ENCODE peak calls at places on chromosome 5, in six cellular contexts. V is MCF 10A, D is esophagus squamous epithelium, L is epithelial cell of esophagus, Q is tibial artery, N is HepG2. E is an unnamed sample.

GRCh38 chr5:43000914-43001313 is 39.2 kb downstream of the ANXA2R start:
- DNase-seq in V (no peak), D (no peak), L (peak), Q (no peak), N (no peak), E (no peak)

GRCh38 chr5:1544294-1545010 is 20.7 kb upstream of the LPCAT1 start:
- DNase-seq in V (no peak), D (no peak), L (no peak), Q (no peak), N (no peak), E (peak)

GRCh38 chr5:541888-542692 is 17.8 kb upstream of the SLC9A3 start:
- DNase-seq in V (no peak), D (no peak), L (no peak), Q (no peak), N (no peak), E (no peak)

GRCh38 chr5:81252904-81253303 is 19.8 kb downstream of the CKMT2 start:
- DNase-seq in V (no peak), D (no peak), L (no peak), Q (no peak), N (no peak), E (no peak)

GRCh38 chr5:135128361-135128760 is 94.3 kb upstream of the PITX1 start:
- DNase-seq in V (no peak), D (no peak), L (no peak), Q (no peak), N (no peak), E (no peak)

GRCh38 chr5:454936-455335 is 12.0 kb downstream of the EXOC3 start:
- DNase-seq in V (no peak), D (no peak), L (no peak), Q (peak), N (no peak), E (peak)

GRCh38 chr5:135315394-135315793 is 83.6 kb downstream of the MACROH2A1 start:
- DNase-seq in V (no peak), D (no peak), L (no peak), Q (no peak), N (no peak), E (no peak)

GRCh38 chr5:59124983-59125960 is 542.4 kb downstream of the RAB3C start:
- DNase-seq in V (no peak), D (no peak), L (no peak), Q (no peak), N (no peak), E (no peak)

GRCh38 chr5:18433336-18433735 is 799.1 kb downstream of the TAF11L14 start:
- DNase-seq in V (no peak), D (no peak), L (no peak), Q (no peak), N (no peak), E (no peak)

GRCh38 chr5:128536861-128537305 is 1.2 kb downstream of the FBN2 start:
- DNase-seq in V (no peak), D (no peak), L (peak), Q (no peak), N (no peak), E (no peak)

GRCh38 chr5:321233-321725 is at the start of gene AHRR:
- DNase-seq in V (peak), D (no peak), L (peak), Q (no peak), N (peak), E (peak)

GRCh38 chr5:146068977-146069779 is 36.2 kb downstream of the PLAC8L1 start:
- DNase-seq in V (no peak), D (no peak), L (no peak), Q (no peak), N (no peak), E (no peak)

GRCh38 chr5:123450641-123451421 is 27.6 kb upstream of the CEP120 start:
- DNase-seq in V (peak), D (no peak), L (peak), Q (no peak), N (no peak), E (no peak)

GRCh38 chr5:42719034-42719433 is 37.6 kb upstream of the CCDC152 start:
- DNase-seq in V (no peak), D (no peak), L (no peak), Q (no peak), N (no peak), E (no peak)

GRCh38 chr5:31197183-31197582 is 3.7 kb downstream of the CDH6 start:
- DNase-seq in V (no peak), D (no peak), L (no peak), Q (no peak), N (no peak), E (no peak)

GRCh38 chr5:123472150-123472549 is 39.8 kb upstream of the CSNK1G3 start:
- DNase-seq in V (no peak), D (no peak), L (no peak), Q (no peak), N (no peak), E (no peak)

GRCh38 chr5:154764967-154765366 is 9.8 kb downstream of the LARP1 start:
- DNase-seq in V (no peak), D (no peak), L (no peak), Q (no peak), N (no peak), E (no peak)

GRCh38 chr5:171596391-171596878 is 177.0 kb downstream of the FGF18 start:
- DNase-seq in V (peak), D (no peak), L (peak), Q (peak), N (no peak), E (no peak)

GRCh38 chr5:140402258-140403074 is 833 bp downstream of the ANKHD1 start:
- DNase-seq in V (peak), D (peak), L (peak), Q (peak), N (peak), E (peak)

GRCh38 chr5:16493261-16493660 is 27.7 kb upstream of the ZNF622 start:
- DNase-seq in V (peak), D (no peak), L (peak), Q (no peak), N (no peak), E (no peak)

GRCh38 chr5:121748690-121749089 is 103.0 kb upstream of the FTMT start:
- DNase-seq in V (no peak), D (no peak), L (no peak), Q (no peak), N (no peak), E (no peak)

GRCh38 chr5:170623576-170624181 is 119.9 kb downstream of the KCNIP1 start:
- DNase-seq in V (peak), D (no peak), L (peak), Q (no peak), N (peak), E (no peak)

GRCh38 chr5:172672696-172673095 is 31.6 kb downstream of the NEURL1B start:
- DNase-seq in V (no peak), D (no peak), L (no peak), Q (no peak), N (no peak), E (no peak)

GRCh38 chr5:93249651-93250289 is 331.2 kb downstream of the NR2F1-AS1 start:
- DNase-seq in V (peak), D (no peak), L (peak), Q (no peak), N (no peak), E (no peak)

GRCh38 chr5:37553720-37554402 is 174.7 kb downstream of the WDR70 start:
- DNase-seq in V (peak), D (no peak), L (peak), Q (no peak), N (no peak), E (no peak)

GRCh38 chr5:52956915-52957747 is 32.0 kb upstream of the ITGA2 start:
- DNase-seq in V (no peak), D (no peak), L (no peak), Q (no peak), N (peak), E (no peak)

GRCh38 chr5:6321078-6321477 is 57.3 kb downstream of the MED10 start:
- DNase-seq in V (no peak), D (no peak), L (no peak), Q (no peak), N (no peak), E (no peak)

GRCh38 chr5:90747175-90747574 is 188.6 kb downstream of the ADGRV1 start:
- DNase-seq in V (no peak), D (no peak), L (peak), Q (no peak), N (no peak), E (no peak)

GRCh38 chr5:57937025-57937424 is 454.4 kb upstream of the ACTBL2 start:
- DNase-seq in V (no peak), D (no peak), L (no peak), Q (no peak), N (no peak), E (no peak)

GRCh38 chr5:79235578-79236363 is at the start of gene JMY:
- DNase-seq in V (peak), D (peak), L (peak), Q (peak), N (peak), E (peak)

GRCh38 chr5:123605822-123606221 is 93.8 kb downstream of the CSNK1G3 start:
- DNase-seq in V (no peak), D (no peak), L (no peak), Q (no peak), N (no peak), E (no peak)

GRCh38 chr5:87398981-87399616 is 13.6 kb downstream of the CCNH start:
- DNase-seq in V (no peak), D (no peak), L (peak), Q (no peak), N (no peak), E (no peak)

GRCh38 chr5:168932400-168932799 is 353.2 kb upstream of the PANK3 start:
- DNase-seq in V (no peak), D (no peak), L (no peak), Q (no peak), N (no peak), E (no peak)

GRCh38 chr5:169121631-169122420 is 179.1 kb downstream of the SLIT3 start:
- DNase-seq in V (no peak), D (no peak), L (no peak), Q (no peak), N (no peak), E (no peak)

GRCh38 chr5:148785223-148785622 is 41.2 kb upstream of the ADRB2 start:
- DNase-seq in V (no peak), D (no peak), L (no peak), Q (no peak), N (no peak), E (no peak)

GRCh38 chr5:140189977-140190867 is 15.2 kb downstream of the CYSTM1 start:
- DNase-seq in V (no peak), D (no peak), L (no peak), Q (no peak), N (no peak), E (no peak)

GRCh38 chr5:115558388-115558956 is 13.9 kb upstream of the FEM1C start:
- DNase-seq in V (no peak), D (no peak), L (no peak), Q (no peak), N (no peak), E (no peak)

GRCh38 chr5:10844016-10844415 is 83.0 kb upstream of the DAP start:
- DNase-seq in V (no peak), D (no peak), L (no peak), Q (no peak), N (no peak), E (no peak)

GRCh38 chr5:18114161-18114802 is 480.0 kb downstream of the TAF11L14 start:
- DNase-seq in V (peak), D (no peak), L (peak), Q (no peak), N (no peak), E (no peak)

DNA sequence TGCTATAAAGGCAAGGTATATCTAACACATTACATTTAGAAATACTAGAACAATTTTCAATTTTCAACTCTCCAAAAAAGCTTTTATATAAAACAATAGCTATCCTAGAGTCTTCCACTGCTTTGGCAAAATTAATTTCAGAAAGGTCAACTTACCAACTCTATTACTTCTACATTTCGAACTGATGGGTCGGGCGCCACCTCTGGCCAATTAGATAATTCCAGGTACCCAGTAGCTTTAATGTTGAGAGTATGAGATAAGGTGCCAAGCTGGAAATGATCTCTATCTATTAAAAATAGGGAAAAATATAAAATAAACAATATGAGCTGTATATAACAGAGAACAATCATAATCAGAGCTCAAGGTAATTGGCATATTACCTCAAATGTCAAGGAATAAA is 166.6 kb downstream of the AP3B1 start:
- DNase-seq in V (no peak), D (no peak), L (peak), Q (no peak), N (no peak), E (no peak)
- TF ChIP-seq CTCF in V (peak), D (no peak), L (peak), Q (no peak), N (no peak), E (no peak)

GRCh38 chr5:137560414-137560813 is 61.3 kb upstream of the SPOCK1 start:
- DNase-seq in V (peak), D (no peak), L (peak), Q (no peak), N (no peak), E (no peak)
- TF ChIP-seq CTCF in V (no peak), D (no peak), L (no peak), Q (no peak), N (no peak), E (no peak)

GRCh38 chr5:62720036-62720441 is 141.4 kb downstream of the LRRC70 start:
- DNase-seq in V (peak), D (no peak), L (peak), Q (no peak), N (peak), E (no peak)
- TF ChIP-seq CTCF in V (peak), D (no peak), L (peak), Q (no peak), N (peak), E (no peak)

DNA sequence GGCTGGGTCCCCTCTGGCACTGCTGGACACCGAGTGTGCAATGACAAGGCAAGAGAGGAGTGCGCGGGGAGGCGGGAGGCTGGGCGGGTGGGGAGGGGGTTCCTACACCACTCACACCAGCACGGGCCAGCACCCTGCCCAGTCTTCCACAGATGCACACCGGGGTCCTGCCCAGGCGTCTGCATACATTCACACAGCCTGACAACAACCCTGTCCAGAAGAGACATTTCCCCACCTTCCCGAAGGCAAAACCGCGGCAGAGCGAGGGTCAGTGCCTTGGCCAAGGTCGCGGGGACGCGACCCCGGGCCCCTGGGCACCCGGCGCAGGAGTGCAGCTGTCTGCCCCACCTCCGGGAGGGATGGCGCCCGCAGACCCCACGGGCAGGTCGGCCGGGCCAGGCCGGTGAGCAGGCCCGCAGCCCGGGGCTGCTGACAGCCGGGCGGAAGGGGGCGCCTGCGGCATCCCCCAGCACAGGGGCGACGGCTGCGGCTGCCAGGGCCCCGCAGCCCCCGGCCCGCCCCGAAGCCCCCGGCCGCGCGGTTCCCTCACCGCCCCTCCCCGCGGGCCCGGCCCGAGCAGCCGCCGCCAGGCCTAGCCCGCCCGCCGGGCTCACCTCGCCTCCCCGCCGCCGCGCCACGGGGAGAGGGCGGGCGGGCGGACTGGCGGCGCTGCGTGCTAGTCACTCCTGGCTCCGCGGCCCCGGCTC is 496 bp downstream of the MAPK9 start:
- DNase-seq in V (peak), D (no peak), L (no peak), Q (no peak), N (no peak), E (no peak)
- TF ChIP-seq CTCF in V (peak), D (no peak), L (no peak), Q (no peak), N (peak), E (no peak)

DNA sequence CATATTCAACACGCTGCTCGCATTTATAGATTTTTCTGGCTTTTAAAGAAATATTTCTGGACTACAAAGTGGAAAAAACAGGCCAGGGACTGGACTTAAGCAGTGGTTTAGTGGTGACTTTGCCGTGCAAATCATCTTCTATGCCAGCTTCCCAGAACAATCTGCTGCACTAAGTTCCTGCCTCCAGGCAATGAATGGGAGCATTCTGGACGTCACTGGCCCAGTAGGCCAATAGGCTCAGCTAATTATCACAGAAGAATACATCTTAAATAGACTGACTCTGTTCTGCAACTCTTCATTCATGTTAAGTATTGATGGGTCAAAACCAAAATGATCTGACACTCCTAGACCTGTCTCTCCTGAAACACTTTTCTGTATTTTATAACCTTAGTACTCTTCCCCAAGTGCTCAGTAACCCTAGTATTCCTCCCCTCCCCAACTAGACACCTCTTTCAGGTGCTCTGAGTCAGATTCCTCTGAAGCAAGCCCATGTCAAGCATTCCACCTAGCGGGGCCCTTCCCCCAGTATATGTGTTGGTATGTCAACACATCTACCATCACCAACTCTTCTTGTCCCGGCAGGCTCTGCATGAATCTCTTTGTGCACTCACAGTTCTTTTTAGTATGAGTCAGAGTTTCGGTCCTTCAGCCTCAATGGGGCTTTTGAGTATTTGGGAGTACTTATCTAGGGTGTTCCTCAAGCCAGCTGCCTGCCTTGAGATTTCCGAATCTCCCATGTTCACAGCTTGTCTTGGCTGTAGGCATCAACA is 625.6 kb downstream of the CHSY3 start:
- DNase-seq in V (peak), D (no peak), L (peak), Q (no peak), N (no peak), E (no peak)
- TF ChIP-seq CTCF in V (no peak), D (no peak), L (no peak), Q (no peak), N (no peak), E (no peak)

GRCh38 chr5:164326219-164326618 is 820.8 kb downstream of the MAT2B start:
- DNase-seq in V (no peak), D (no peak), L (no peak), Q (no peak), N (no peak), E (no peak)
- TF ChIP-seq CTCF in V (no peak), D (no peak), L (peak), Q (no peak), N (no peak), E (no peak)

GRCh38 chr5:33180900-33181299 is 259.9 kb upstream of the TARS1 start:
- DNase-seq in V (peak), D (no peak), L (peak), Q (no peak), N (no peak), E (no peak)
- TF ChIP-seq CTCF in V (peak), D (peak), L (peak), Q (no peak), N (peak), E (no peak)

GRCh38 chr5:176178789-176179188 is 59.4 kb upstream of the SIMC1 start:
- DNase-seq in V (no peak), D (no peak), L (no peak), Q (no peak), N (peak), E (no peak)
- TF ChIP-seq CTCF in V (no peak), D (no peak), L (no peak), Q (no peak), N (peak), E (no peak)

DNA sequence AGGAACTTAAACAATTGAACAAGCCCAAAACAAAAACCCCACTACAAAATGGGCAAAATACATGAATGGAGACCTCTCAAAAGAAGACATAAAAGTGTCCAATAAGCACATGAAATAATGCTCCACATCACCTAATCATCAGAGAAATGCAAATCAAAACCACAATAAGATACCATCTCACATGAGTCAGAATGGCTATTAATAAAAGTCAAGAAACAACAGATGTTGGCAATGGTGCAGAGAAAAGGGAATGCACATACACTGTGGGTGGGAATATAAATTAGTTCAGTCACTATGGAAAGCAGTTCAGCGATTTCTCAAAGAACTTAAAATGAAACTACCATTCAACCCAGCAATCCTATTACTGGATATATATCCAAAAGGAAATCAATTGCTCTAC is 337.4 kb upstream of the GRIA1 start:
- DNase-seq in V (peak), D (no peak), L (peak), Q (no peak), N (no peak), E (no peak)
- TF ChIP-seq CTCF in V (no peak), D (no peak), L (no peak), Q (no peak), N (no peak), E (no peak)

GRCh38 chr5:141906517-141906916 is 17.2 kb upstream of the DELE1 start:
- DNase-seq in V (no peak), D (no peak), L (no peak), Q (no peak), N (no peak), E (no peak)
- TF ChIP-seq CTCF in V (no peak), D (no peak), L (no peak), Q (no peak), N (no peak), E (no peak)

E was measured in activated B cell treated with CpG ODN at 0.5 μM for 24 hours.